ENCODE peak calls at places on chromosomes 1 and 21, in ten cellular contexts. N, C, W, S, B, R, V, G, I and H are unnamed samples.

GRCh38 chr1:183590225-183591191 is at the start of gene NCF2:
- DNase-seq in N (peak), C (no peak), W (no peak), S (no peak), B (no peak), R (no peak), V (no peak), G (no peak), I (no peak), H (no peak)

GRCh38 chr1:203722925-203723324 is 42.1 kb upstream of the LAX1 start:
- DNase-seq in N (no peak), C (no peak), W (no peak), S (no peak), B (no peak), R (no peak), V (no peak), G (no peak), I (no peak), H (no peak)

GRCh38 chr1:154584267-154584994 is 16.9 kb downstream of the CHRNB2 start:
- DNase-seq in N (no peak), C (no peak), W (no peak), S (no peak), B (no peak), R (no peak), V (no peak), G (no peak), I (no peak), H (no peak)

GRCh38 chr1:172321429-172321828 is 99.1 kb upstream of the C1orf105 start:
- DNase-seq in N (peak), C (no peak), W (no peak), S (no peak), B (no peak), R (no peak), V (no peak), G (no peak), I (no peak), H (no peak)

GRCh38 chr1:54985556-54985955 is 5.1 kb downstream of the TMEM61 start:
- DNase-seq in N (no peak), C (no peak), W (no peak), S (no peak), B (no peak), R (no peak), V (no peak), G (no peak), I (peak), H (no peak)

GRCh38 chr1:234980657-234981396 is 147.8 kb downstream of the TOMM20 start:
- DNase-seq in N (peak), C (peak), W (peak), S (peak), B (no peak), R (no peak), V (peak), G (no peak), I (peak), H (peak)

GRCh38 chr1:18927654-18928272 is 25.4 kb upstream of the ALDH4A1 start:
- DNase-seq in N (no peak), C (no peak), W (no peak), S (no peak), B (peak), R (no peak), V (no peak), G (no peak), I (no peak), H (no peak)

GRCh38 chr21:42350271-42350885 is 416 bp downstream of the TFF2 start:
- DNase-seq in N (no peak), C (no peak), W (no peak), S (no peak), B (no peak), R (peak), V (no peak), G (no peak), I (no peak), H (no peak)

GRCh38 chr21:37257967-37258877 is 8.9 kb downstream of the VPS26C start:
- DNase-seq in N (peak), C (peak), W (peak), S (peak), B (peak), R (no peak), V (peak), G (peak), I (peak), H (peak)

GRCh38 chr21:38448619-38449186 is 49.6 kb downstream of the ERG start:
- DNase-seq in N (no peak), C (no peak), W (no peak), S (no peak), B (no peak), R (no peak), V (no peak), G (no peak), I (no peak), H (no peak)

GRCh38 chr1:33500547-33500946 is 28.1 kb downstream of the ZSCAN20 start:
- DNase-seq in N (no peak), C (no peak), W (no peak), S (no peak), B (no peak), R (no peak), V (no peak), G (no peak), I (no peak), H (no peak)

GRCh38 chr1:67760030-67760821 is 73.0 kb downstream of the GNG12 start:
- DNase-seq in N (peak), C (peak), W (peak), S (peak), B (peak), R (no peak), V (peak), G (no peak), I (peak), H (peak)

GRCh38 chr1:218304281-218305039 is 19.4 kb downstream of the RRP15 start:
- DNase-seq in N (no peak), C (peak), W (no peak), S (no peak), B (no peak), R (no peak), V (peak), G (no peak), I (no peak), H (no peak)

GRCh38 chr1:79852004-79852403 is 845.5 kb upstream of the ADGRL4 start:
- DNase-seq in N (no peak), C (no peak), W (no peak), S (no peak), B (no peak), R (no peak), V (no peak), G (no peak), I (no peak), H (no peak)

DNA sequence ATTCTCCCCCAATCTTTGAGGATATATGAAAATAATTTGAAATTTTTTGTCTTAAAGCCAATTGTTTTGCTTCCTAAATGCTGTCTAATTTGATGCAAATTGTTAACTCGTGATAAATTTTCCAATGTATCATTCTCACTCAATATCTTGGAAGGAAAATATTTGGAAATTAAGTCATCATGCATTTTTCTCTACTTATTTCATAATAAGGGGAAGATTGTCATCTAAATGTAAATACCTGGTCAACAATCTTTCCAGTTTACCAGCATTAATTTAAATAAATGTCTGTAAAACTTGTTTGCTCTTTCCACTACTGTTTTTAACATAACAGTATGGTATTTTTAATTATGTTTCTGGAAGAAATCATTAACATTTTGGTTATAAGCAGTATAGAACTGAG is 78.3 kb upstream of the KCTD3 start:
- DNase-seq in N (no peak), C (no peak), W (no peak), S (no peak), B (no peak), R (no peak), V (no peak), G (no peak), I (no peak), H (no peak)
- H3K27ac ChIP-seq in N (no peak), C (no peak), W (no peak), S (no peak), B (no peak), R (no peak), V (no peak), G (no peak), I (no peak), H (no peak)

GRCh38 chr1:160866861-160867260 is 4.2 kb upstream of the CD244 start:
- DNase-seq in N (no peak), C (no peak), W (no peak), S (no peak), B (no peak), R (no peak), V (no peak), G (no peak), I (no peak), H (no peak)
- H3K27ac ChIP-seq in N (no peak), C (no peak), W (no peak), S (no peak), B (no peak), R (no peak), V (no peak), G (no peak), I (no peak), H (no peak)

GRCh38 chr1:88061830-88062177 is 622.3 kb upstream of the PKN2 start:
- DNase-seq in N (no peak), C (no peak), W (no peak), S (no peak), B (no peak), R (no peak), V (no peak), G (no peak), I (no peak), H (no peak)

GRCh38 chr1:88060112-88060673 is 623.9 kb upstream of the PKN2 start:
- DNase-seq in N (no peak), C (no peak), W (no peak), S (no peak), B (no peak), R (no peak), V (no peak), G (no peak), I (no peak), H (no peak)

GRCh38 chr1:88062650-88063153 is 621.4 kb upstream of the PKN2 start:
- DNase-seq in N (no peak), C (no peak), W (no peak), S (no peak), B (no peak), R (no peak), V (no peak), G (no peak), I (no peak), H (no peak)

GRCh38 chr1:88061106-88061829 is 622.8 kb upstream of the PKN2 start:
- DNase-seq in N (peak), C (peak), W (no peak), S (no peak), B (no peak), R (no peak), V (peak), G (no peak), I (no peak), H (peak)

GRCh38 chr1:88063605-88064004 is 620.5 kb upstream of the PKN2 start:
- DNase-seq in N (no peak), C (no peak), W (no peak), S (no peak), B (no peak), R (no peak), V (no peak), G (no peak), I (no peak), H (no peak)
- H3K27ac ChIP-seq in N (no peak), C (no peak), W (no peak), S (no peak), B (no peak), R (no peak), V (no peak), G (no peak), I (no peak), H (no peak)

GRCh38 chr1:89918127-89918793 is 76.7 kb upstream of the ZNF326 start:
- DNase-seq in N (no peak), C (no peak), W (no peak), S (no peak), B (no peak), R (no peak), V (no peak), G (no peak), I (no peak), H (no peak)
- H3K27ac ChIP-seq in N (no peak), C (peak), W (no peak), S (no peak), B (no peak), R (no peak), V (no peak), G (peak), I (no peak), H (peak)

GRCh38 chr1:3241673-3242407 is 172.8 kb downstream of the PRDM16 start:
- DNase-seq in N (no peak), C (no peak), W (no peak), S (no peak), B (no peak), R (no peak), V (no peak), G (no peak), I (no peak), H (no peak)

GRCh38 chr1:3238705-3239278 is 169.8 kb downstream of the PRDM16 start:
- DNase-seq in N (no peak), C (no peak), W (no peak), S (no peak), B (no peak), R (no peak), V (no peak), G (no peak), I (no peak), H (no peak)

GRCh38 chr1:3241236-3241550 is 172.2 kb downstream of the PRDM16 start:
- DNase-seq in N (no peak), C (no peak), W (no peak), S (no peak), B (no peak), R (no peak), V (no peak), G (no peak), I (no peak), H (no peak)

GRCh38 chr1:3242408-3243270 is 173.6 kb downstream of the PRDM16 start:
- DNase-seq in N (no peak), C (no peak), W (no peak), S (no peak), B (no peak), R (no peak), V (no peak), G (no peak), I (no peak), H (no peak)

DNA sequence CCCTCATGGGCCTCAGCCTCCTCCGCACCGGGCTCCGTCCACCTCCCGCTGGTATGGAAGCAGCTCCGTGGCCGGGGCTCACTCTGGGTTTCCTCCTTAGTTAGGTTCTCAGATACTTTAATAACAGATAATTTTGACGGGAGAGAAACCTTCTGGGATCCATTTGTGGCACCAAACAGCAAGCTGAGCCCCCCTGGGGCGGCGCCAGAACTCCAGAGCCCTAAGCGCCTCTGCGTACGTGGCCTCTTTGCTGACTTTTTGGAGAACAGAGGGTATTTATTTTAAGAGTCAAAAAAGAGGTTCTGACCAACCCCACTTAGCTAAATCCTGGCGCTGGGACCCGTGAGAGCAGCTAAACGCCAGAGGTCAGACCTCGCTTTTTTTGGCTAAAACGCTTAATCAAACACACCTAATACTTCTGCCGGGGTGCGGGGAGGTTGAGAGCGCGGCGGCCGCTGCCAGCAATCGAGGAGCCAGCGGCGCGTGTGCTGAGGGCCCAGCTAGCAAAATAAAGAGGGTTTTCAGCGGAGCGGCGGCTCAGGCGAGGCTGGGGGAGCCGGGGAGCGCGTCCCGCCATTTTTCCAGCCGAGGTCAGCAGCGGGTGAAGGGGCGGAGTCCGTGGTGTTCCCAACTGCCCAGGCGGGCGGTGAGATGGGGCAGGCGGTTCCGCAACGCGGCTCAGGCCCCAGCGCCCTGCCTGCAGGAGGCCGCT is 171.7 kb downstream of the PRDM16 start:
- DNase-seq in N (peak), C (no peak), W (no peak), S (no peak), B (no peak), R (no peak), V (no peak), G (no peak), I (peak), H (no peak)
- H3K27ac ChIP-seq in N (peak), C (no peak), W (no peak), S (no peak), B (no peak), R (no peak), V (no peak), G (no peak), I (no peak), H (no peak)

DNA sequence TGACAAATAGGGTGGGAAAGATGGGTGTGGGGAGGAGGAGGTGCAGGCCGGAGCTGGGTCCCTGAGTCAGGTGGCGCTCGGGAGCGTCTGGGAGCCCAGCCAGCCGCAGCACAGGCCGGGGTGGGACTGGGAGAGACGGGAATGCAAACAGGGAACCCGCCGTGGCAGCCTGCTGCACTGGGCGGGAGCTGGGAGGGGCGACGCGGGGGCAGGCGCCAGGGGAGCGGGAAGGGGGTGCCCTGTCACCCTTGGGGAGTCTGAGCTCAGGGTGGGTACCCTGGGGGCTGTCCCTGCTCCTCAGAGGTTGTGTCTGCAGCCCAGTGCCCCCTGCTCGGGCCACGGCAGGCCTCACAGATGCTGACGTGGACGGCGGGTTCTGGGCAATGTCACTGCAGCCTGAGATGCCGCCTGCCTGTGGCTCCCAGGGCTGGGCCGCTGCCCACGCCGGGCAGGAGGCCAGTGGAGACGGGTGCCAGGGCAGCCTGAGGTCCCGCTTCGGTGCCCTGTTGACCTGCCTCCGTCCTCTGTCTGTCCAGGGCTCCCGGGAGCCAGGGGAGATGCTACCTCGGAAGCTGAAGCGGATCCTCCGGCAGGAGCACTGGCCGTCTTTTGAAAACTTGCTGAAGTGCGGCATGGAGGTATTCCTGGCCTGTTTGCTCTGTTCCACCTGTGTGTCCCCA is 16.6 kb upstream of the LRRC3 start:
- DNase-seq in N (peak), C (peak), W (peak), S (no peak), B (no peak), R (no peak), V (peak), G (no peak), I (peak), H (no peak)
- H3K27ac ChIP-seq in N (no peak), C (no peak), W (no peak), S (no peak), B (no peak), R (no peak), V (no peak), G (no peak), I (no peak), H (no peak)

GRCh38 chr21:40689816-40690215 is 157.1 kb downstream of the DSCAM start:
- DNase-seq in N (no peak), C (no peak), W (no peak), S (no peak), B (no peak), R (no peak), V (no peak), G (no peak), I (no peak), H (no peak)

GRCh38 chr21:40688106-40688850 is 158.7 kb downstream of the DSCAM start:
- DNase-seq in N (no peak), C (no peak), W (no peak), S (no peak), B (no peak), R (no peak), V (no peak), G (no peak), I (no peak), H (no peak)

GRCh38 chr21:40689241-40689640 is 157.7 kb downstream of the DSCAM start:
- DNase-seq in N (no peak), C (no peak), W (no peak), S (no peak), B (no peak), R (no peak), V (no peak), G (no peak), I (no peak), H (no peak)

GRCh38 chr21:40686526-40686925 is 160.4 kb downstream of the DSCAM start:
- DNase-seq in N (no peak), C (no peak), W (no peak), S (no peak), B (no peak), R (no peak), V (no peak), G (no peak), I (no peak), H (no peak)

GRCh38 chr21:40687625-40688024 is 159.3 kb downstream of the DSCAM start:
- DNase-seq in N (no peak), C (no peak), W (no peak), S (no peak), B (no peak), R (no peak), V (no peak), G (no peak), I (no peak), H (no peak)
- H3K27ac ChIP-seq in N (no peak), C (no peak), W (no peak), S (no peak), B (no peak), R (no peak), V (no peak), G (no peak), I (no peak), H (no peak)